ENCODE peak calls at places on chromosomes 13 and 19, in seven cellular contexts. I is astrocyte; O is activated CD4-positive, alpha-beta T cell treated with anti-CD3 and anti-CD28 coated beads, Interleukin-2, amount 50 U/mL, for 1 hour; G is stimulated activated CD4-positive, alpha-beta T cell treated with anti-CD3 and anti-CD28 coated beads, Interleukin-2, amount 100 ng/mL, for 48 hours; H is iPS DF 19.7; F is activated naive CD8-positive, alpha-beta T cell treated with anti-CD3 and anti-CD28 coated beads, Interleukin-2, amount 50 U/mL, for 24 hours; E is non-pigmented ciliary epithelial cell. D is an unnamed sample.

GRCh38 chr13:48078251-48078656 is 16.6 kb downstream of the MED4 start:
- DNase-seq in I (no peak), O (no peak), G (no peak), H (no peak), F (peak), E (no peak), D (no peak)

GRCh38 chr13:106917024-106917491 is 349.1 kb upstream of the ARGLU1 start:
- DNase-seq in I (no peak), O (no peak), G (no peak), H (no peak), F (no peak), E (no peak), D (no peak)

GRCh38 chr13:40271931-40272775 is 394.3 kb downstream of the FOXO1 start:
- DNase-seq in I (peak), O (no peak), G (peak), H (peak), F (peak), E (peak), D (no peak)

GRCh38 chr19:48805452-48805851 is 5.4 kb downstream of the BCAT2 start:
- DNase-seq in I (no peak), O (no peak), G (no peak), H (no peak), F (no peak), E (no peak), D (no peak)

GRCh38 chr19:51318687-51319675 is 7.5 kb downstream of the IGLON5 start:
- DNase-seq in I (no peak), O (no peak), G (no peak), H (no peak), F (no peak), E (no peak), D (no peak)

GRCh38 chr19:23460656-23461055 is 65.4 kb upstream of the ZNF91 start:
- DNase-seq in I (no peak), O (no peak), G (no peak), H (no peak), F (no peak), E (no peak), D (no peak)

GRCh38 chr13:113820813-113821651 is 42.8 kb downstream of the GAS6 start:
- DNase-seq in I (peak), O (no peak), G (no peak), H (no peak), F (no peak), E (peak), D (no peak)

GRCh38 chr13:45768668-45769067 is 66.5 kb downstream of the CBY2 start:
- DNase-seq in I (no peak), O (no peak), G (no peak), H (no peak), F (no peak), E (no peak), D (no peak)

GRCh38 chr13:52994865-52995264 is 33.7 kb upstream of the OLFM4 start:
- DNase-seq in I (no peak), O (no peak), G (no peak), H (no peak), F (no peak), E (no peak), D (no peak)

GRCh38 chr13:50353651-50354415 is 338.6 kb downstream of the KCNRG start:
- DNase-seq in I (peak), O (no peak), G (no peak), H (no peak), F (no peak), E (no peak), D (no peak)

GRCh38 chr13:50094615-50095293 is 79.5 kb downstream of the KCNRG start:
- DNase-seq in I (peak), O (no peak), G (no peak), H (no peak), F (no peak), E (no peak), D (no peak)

GRCh38 chr13:107329991-107330390 is 762.1 kb upstream of the ARGLU1 start:
- DNase-seq in I (peak), O (no peak), G (no peak), H (no peak), F (no peak), E (no peak), D (no peak)

GRCh38 chr13:23871616-23872220 is 17.5 kb downstream of the MIPEP start:
- DNase-seq in I (peak), O (no peak), G (no peak), H (no peak), F (no peak), E (no peak), D (no peak)

GRCh38 chr19:13082192-13083007 is 20.3 kb downstream of the LYL1 start:
- DNase-seq in I (peak), O (no peak), G (no peak), H (no peak), F (no peak), E (peak), D (peak)

GRCh38 chr13:67223024-67223423 is 7.1 kb downstream of the PCDH9 start:
- DNase-seq in I (peak), O (no peak), G (no peak), H (no peak), F (no peak), E (no peak), D (no peak)

GRCh38 chr19:49502866-49503581 is 6.8 kb downstream of the RPS11 start:
- DNase-seq in I (peak), O (peak), G (no peak), H (no peak), F (no peak), E (no peak), D (peak)

GRCh38 chr13:44429311-44429710 is 55.7 kb downstream of the SERP2 start:
- DNase-seq in I (no peak), O (no peak), G (no peak), H (no peak), F (no peak), E (no peak), D (no peak)

GRCh38 chr19:29717051-29717450 is 2.0 kb upstream of the C19orf12 start:
- DNase-seq in I (no peak), O (no peak), G (no peak), H (no peak), F (no peak), E (no peak), D (no peak)

GRCh38 chr19:57282011-57282636 is 1.8 kb downstream of the ZNF460 start:
- DNase-seq in I (no peak), O (no peak), G (no peak), H (no peak), F (peak), E (no peak), D (no peak)

GRCh38 chr13:38430761-38431160 is 81.1 kb downstream of the UFM1 start:
- DNase-seq in I (no peak), O (no peak), G (no peak), H (no peak), F (no peak), E (no peak), D (no peak)

GRCh38 chr19:15721208-15721607 is 6.6 kb upstream of the OR10H2 start:
- DNase-seq in I (no peak), O (no peak), G (no peak), H (no peak), F (no peak), E (no peak), D (no peak)

GRCh38 chr13:68190826-68191225 is 960.7 kb upstream of the PCDH9 start:
- DNase-seq in I (peak), O (no peak), G (no peak), H (no peak), F (no peak), E (peak), D (no peak)

GRCh38 chr19:46287585-46287984 is 9.3 kb upstream of the HIF3A start:
- DNase-seq in I (no peak), O (no peak), G (no peak), H (no peak), F (no peak), E (no peak), D (no peak)

GRCh38 chr13:93248627-93249047 is 22.0 kb downstream of the GPC6 start:
- DNase-seq in I (peak), O (no peak), G (no peak), H (no peak), F (no peak), E (no peak), D (peak)

GRCh38 chr19:46878613-46879375 is 18.0 kb downstream of the ARHGAP35 start:
- DNase-seq in I (peak), O (no peak), G (no peak), H (no peak), F (no peak), E (peak), D (no peak)

GRCh38 chr13:60990032-60990733 is 425.5 kb downstream of the PCDH20 start:
- DNase-seq in I (no peak), O (no peak), G (no peak), H (peak), F (no peak), E (no peak), D (no peak)

GRCh38 chr19:37886571-37886970 is 19.8 kb downstream of the WDR87 start:
- DNase-seq in I (no peak), O (no peak), G (no peak), H (no peak), F (no peak), E (no peak), D (no peak)

D was measured in NCI-H1436.